ENCODE peak calls at places on chromosomes 11 and 22, in six cellular contexts. P, J, C, Y, W and R are unnamed samples.

GRCh38 chr11:16862733-16863132 is 124.3 kb downstream of the C11orf58 start:
- DNase-seq in P (no peak), J (no peak), C (no peak), Y (no peak), W (no peak), R (peak; percentile 13)

GRCh38 chr11:116563713-116564050 is 209.1 kb downstream of the BUD13 start:
- DNase-seq in P (no peak), J (no peak), C (no peak), Y (no peak), W (no peak), R (no peak)

GRCh38 chr11:134752526-134752925 is 340.5 kb upstream of the B3GAT1 start:
- DNase-seq in P (no peak), J (peak; percentile 27), C (no peak), Y (no peak), W (no peak), R (no peak)

GRCh38 chr22:44755000-44755399 is 2.6 kb downstream of the ARHGAP8 start:
- DNase-seq in P (no peak), J (no peak), C (no peak), Y (no peak), W (no peak), R (no peak)

GRCh38 chr11:116837231-116838091 is at the start of gene APOA1:
- DNase-seq in P (no peak), J (no peak), C (no peak), Y (peak; percentile 25), W (no peak), R (no peak)

GRCh38 chr11:105923814-105924213 is 98.2 kb downstream of the MSANTD4 start:
- DNase-seq in P (peak; percentile 9), J (no peak), C (peak; percentile 45), Y (no peak), W (peak; percentile 71), R (peak; percentile 70)

GRCh38 chr11:72058416-72059034 is 21.8 kb downstream of the NUMA1 start:
- DNase-seq in P (peak; percentile 67), J (no peak), C (peak; percentile 41), Y (no peak), W (peak; percentile 52), R (peak; percentile 16)

GRCh38 chr11:31887180-31887579 is 76.1 kb upstream of the PAX6 start:
- DNase-seq in P (no peak), J (no peak), C (no peak), Y (peak; percentile 83), W (no peak), R (no peak)

GRCh38 chr22:42271906-42272305 is 1.5 kb upstream of the TCF20 start:
- DNase-seq in P (no peak), J (no peak), C (no peak), Y (no peak), W (no peak), R (no peak)

GRCh38 chr11:127737499-127737898 is 736.9 kb upstream of the KIRREL3 start:
- DNase-seq in P (no peak), J (no peak), C (no peak), Y (no peak), W (no peak), R (no peak)

GRCh38 chr11:102197759-102198158 is 87.5 kb downstream of the YAP1 start:
- DNase-seq in P (no peak), J (no peak), C (no peak), Y (peak; percentile 92), W (no peak), R (no peak)

GRCh38 chr11:60168306-60168705 is 14.6 kb downstream of the MS4A6A start:
- DNase-seq in P (peak; percentile 50), J (no peak), C (no peak), Y (no peak), W (no peak), R (no peak)

GRCh38 chr11:8061555-8062428 is 19.2 kb upstream of the TUB start:
- DNase-seq in P (no peak), J (no peak), C (no peak), Y (no peak), W (no peak), R (no peak)

GRCh38 chr11:124115782-124116616 is 749 bp downstream of the VWA5A start:
- DNase-seq in P (peak; percentile 21), J (peak; percentile 44), C (no peak), Y (peak; percentile 73), W (no peak), R (peak; percentile 17)

GRCh38 chr11:103091441-103091809 is 535 bp downstream of the DCUN1D5 start:
- DNase-seq in P (peak; percentile 56), J (peak; percentile 38), C (peak; percentile 37), Y (peak; percentile 59), W (peak; percentile 38), R (peak; percentile 48)

GRCh38 chr11:34604216-34604615 is 16.7 kb upstream of the EHF start:
- DNase-seq in P (no peak), J (no peak), C (no peak), Y (no peak), W (no peak), R (no peak)

GRCh38 chr22:44797181-44797720 is 44.9 kb downstream of the ARHGAP8 start:
- DNase-seq in P (no peak), J (no peak), C (no peak), Y (no peak), W (no peak), R (no peak)

GRCh38 chr11:94922675-94923347 is 50.5 kb downstream of the CWC15 start:
- DNase-seq in P (no peak), J (no peak), C (no peak), Y (no peak), W (no peak), R (no peak)

GRCh38 chr11:44306469-44307244 is 3.3 kb downstream of the ALX4 start:
- DNase-seq in P (no peak), J (no peak), C (no peak), Y (no peak), W (no peak), R (no peak)

GRCh38 chr11:12418019-12418611 is 40.7 kb downstream of the PARVA start:
- DNase-seq in P (no peak), J (no peak), C (peak; percentile 57), Y (peak; percentile 39), W (peak; percentile 35), R (peak; percentile 58)

GRCh38 chr22:24437820-24438328 is 10.5 kb downstream of the ADORA2A start:
- DNase-seq in P (peak; percentile 65), J (no peak), C (no peak), Y (no peak), W (no peak), R (no peak)

DNA sequence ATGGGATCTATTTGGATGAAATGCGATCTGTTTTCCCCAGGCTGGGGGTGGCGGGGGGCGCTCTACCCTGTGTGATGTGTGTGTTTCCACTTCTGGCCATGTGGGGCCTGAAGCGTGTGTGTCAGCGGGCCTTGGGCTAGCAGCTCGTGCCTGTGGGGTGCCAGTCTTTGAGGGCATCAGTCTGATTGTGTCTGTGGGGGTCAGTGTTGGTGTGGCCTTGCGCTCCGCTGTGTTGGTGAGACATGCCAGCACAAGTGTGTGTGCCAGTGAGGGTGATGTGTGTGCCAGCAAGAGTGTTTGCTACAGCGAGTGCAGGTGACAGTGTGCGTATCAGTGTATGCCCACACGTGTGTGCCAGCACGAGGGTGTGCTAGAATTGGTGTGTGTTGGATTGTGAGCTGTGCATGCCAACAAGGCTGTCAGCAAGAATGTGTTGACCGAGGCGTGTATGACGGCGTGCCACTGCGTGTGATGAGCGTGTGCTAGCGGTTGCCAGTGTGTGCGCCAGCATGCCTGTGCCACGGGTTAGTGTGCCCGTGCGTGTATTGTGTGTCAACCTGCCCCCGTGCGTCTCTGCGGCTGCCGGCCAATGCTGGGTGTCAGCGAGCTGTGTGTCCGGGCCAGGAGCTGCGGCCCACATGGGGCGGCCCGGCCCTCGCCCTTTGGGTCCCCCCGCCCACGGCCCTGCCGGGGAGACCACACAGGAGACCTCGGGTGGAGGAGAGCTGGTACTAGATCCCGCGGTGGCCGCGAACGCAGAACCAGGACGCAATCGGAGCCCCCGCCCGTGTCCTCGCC is 519 bp downstream of the ARRB1 start:
- DNase-seq in P (peak; percentile 43), J (peak; percentile 61), C (no peak), Y (peak; percentile 74), W (peak; percentile 33), R (no peak)
- TF ChIP-seq CTCF in P (no peak), J (no peak), C (peak; percentile 21), Y (peak; percentile 22), W (no peak), R (no peak)

DNA sequence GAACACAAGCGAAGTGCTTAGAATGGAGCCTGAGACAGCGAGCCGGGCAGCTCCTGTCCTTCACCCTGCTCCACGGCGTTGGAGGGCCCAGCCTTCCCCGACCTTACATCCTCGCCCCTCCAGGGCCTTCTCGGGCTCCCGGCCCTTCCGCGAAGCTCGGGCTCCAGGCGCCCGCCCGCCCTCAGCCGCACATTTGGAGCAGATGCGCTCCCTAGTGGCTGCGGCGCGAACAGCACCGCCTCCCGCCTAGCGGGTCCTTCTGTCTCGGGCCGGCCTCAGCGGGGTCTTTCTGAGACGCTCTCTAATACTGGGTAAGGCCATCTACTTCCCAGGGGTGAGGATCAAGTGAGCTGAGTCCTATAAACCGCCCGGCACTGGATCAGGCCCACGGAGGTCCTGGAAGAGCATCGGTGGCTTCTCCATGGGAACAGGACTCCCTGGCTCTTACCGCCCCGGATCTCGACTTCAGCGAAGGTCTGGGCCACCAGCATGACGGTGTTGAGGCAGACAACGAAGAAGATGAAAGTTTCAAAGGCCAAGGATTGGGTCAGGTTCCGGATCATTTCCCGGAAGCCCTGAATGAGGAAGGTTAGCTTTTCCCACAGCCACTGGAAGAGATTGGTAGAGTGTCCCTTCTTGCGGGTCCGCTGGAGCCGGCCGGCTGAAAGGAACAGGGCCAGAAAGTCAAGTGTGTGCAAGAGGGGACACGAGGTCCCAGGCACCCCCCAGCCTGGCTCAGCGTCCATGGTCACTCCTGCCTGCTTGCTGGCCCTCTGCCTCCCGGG is 3.7 kb downstream of the CATSPER1 start:
- DNase-seq in P (peak; percentile 58), J (peak; percentile 67), C (peak; percentile 30), Y (peak; percentile 93), W (peak; percentile 68), R (peak; percentile 56)
- H3K4me3 ChIP-seq in P (no peak overlapping the region), J (no peak overlapping the region), C (peak overlapping the region; percentile 9), Y (no peak overlapping the region), W (no peak overlapping the region), R (peak overlapping the region; percentile 20)

DNA sequence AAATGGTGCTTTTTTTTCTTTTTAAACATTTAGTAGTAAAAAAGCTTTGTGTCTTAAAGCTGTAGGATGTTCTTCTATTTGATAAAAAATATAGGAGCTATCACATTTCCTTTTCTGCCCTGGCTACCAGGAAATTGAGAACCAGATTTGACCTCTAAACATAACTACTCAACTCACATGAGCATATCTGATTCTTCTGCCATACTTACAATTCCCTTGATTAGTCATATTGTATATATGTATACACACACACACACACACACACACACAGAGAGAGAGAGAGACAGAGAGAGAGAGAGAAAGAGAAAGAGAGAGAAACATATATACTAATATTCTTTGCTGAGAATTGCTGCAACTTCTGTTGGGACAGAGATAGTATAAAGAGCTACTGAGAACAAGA is 23.0 kb upstream of the GDPD4 start:
- DNase-seq in P (no peak), J (no peak), C (peak; percentile 16), Y (no peak), W (no peak), R (peak; percentile 54)
- TF ChIP-seq CTCF in P (no peak), J (no peak), C (no peak), Y (no peak), W (no peak), R (no peak)

DNA sequence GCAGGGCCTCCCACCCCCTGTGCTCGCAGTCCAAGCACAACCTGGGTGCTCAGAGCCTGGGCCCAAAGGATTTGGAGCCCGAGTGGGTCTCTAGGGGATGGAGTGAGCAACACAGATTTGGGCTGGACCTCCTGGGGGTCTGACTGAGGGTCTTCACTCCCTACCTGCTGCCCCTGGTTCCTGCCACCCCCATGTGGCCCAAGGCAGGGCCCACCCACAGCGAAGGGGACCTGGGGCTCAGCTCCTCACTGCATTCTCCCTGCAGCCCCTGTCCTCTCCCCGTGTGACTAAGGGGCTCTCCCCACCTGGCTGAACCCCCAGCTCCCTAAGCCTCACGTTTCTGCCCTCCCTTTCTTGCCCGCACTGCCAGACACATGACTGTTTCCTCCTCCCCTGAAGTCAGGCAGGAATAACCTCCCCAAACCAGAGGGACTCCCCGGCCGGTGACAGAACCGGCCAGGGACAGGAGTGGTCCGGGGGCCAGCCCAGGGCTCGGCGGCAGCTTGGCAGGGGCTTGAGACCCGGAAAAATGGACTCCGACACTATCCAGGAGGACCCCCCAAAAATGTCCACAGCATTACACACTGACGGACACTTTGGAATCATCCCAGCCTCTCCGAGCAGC is 57.9 kb downstream of the BRD1 start:
- DNase-seq in P (no peak), J (no peak), C (no peak), Y (no peak), W (no peak), R (no peak)
- H3K4me3 ChIP-seq in P (no peak overlapping the region), J (no peak overlapping the region), C (no peak overlapping the region), Y (no peak overlapping the region), W (no peak overlapping the region), R (no peak overlapping the region)